ENCODE peak calls at places on chromosome 22, in six cellular contexts. One of them, this sample, is unnamed.

GRCh38 chr22:44448271-44448780 is 49.7 kb downstream of the RTL6 start:
- DNase-seq in H9: no peak
- DNase-seq in IMR-90: peak; percentile 94
- DNase-seq in mesendoderm: no peak
- DNase-seq in neuronal stem cell: no peak
- DNase-seq in H1: no peak
- DNase-seq in this sample: peak; percentile 89

GRCh38 chr22:46414704-46415103 is 79.2 kb downstream of the TRMU start:
- DNase-seq in mesendoderm: no peak
- DNase-seq in neuronal stem cell: no peak
- DNase-seq in H9: no peak
- DNase-seq in H1: no peak
- DNase-seq in IMR-90: no peak
- DNase-seq in this sample: no peak

GRCh38 chr22:46086577-46087335 is 63.6 kb upstream of the PPARA start:
- DNase-seq in H1: no peak
- DNase-seq in neuronal stem cell: no peak
- DNase-seq in mesendoderm: no peak
- DNase-seq in IMR-90: peak; percentile 29
- DNase-seq in H9: no peak
- DNase-seq in this sample: no peak

GRCh38 chr22:17228725-17229126 is 9.5 kb upstream of the ADA2 start:
- DNase-seq in mesendoderm: no peak
- DNase-seq in neuronal stem cell: no peak
- DNase-seq in H1: no peak
- DNase-seq in IMR-90: no peak
- DNase-seq in H9: no peak
- DNase-seq in this sample: no peak

GRCh38 chr22:42905702-42906183 is 48.7 kb upstream of the ARFGAP3 start:
- DNase-seq in mesendoderm: no peak
- DNase-seq in IMR-90: no peak
- DNase-seq in neuronal stem cell: no peak
- DNase-seq in H9: no peak
- DNase-seq in H1: no peak
- DNase-seq in this sample: no peak

GRCh38 chr22:30302810-30303138 is 13.5 kb upstream of the CASTOR1 start:
- DNase-seq in H1: no peak
- DNase-seq in neuronal stem cell: no peak
- DNase-seq in IMR-90: no peak
- DNase-seq in mesendoderm: no peak
- DNase-seq in H9: no peak
- DNase-seq in this sample: no peak

GRCh38 chr22:47171441-47172221 is 409.2 kb downstream of the TBC1D22A start:
- DNase-seq in H9: peak; percentile 11
- DNase-seq in H1: no peak
- DNase-seq in IMR-90: no peak
- DNase-seq in neuronal stem cell: no peak
- DNase-seq in mesendoderm: no peak
- DNase-seq in this sample: no peak

GRCh38 chr22:43207386-43207785 is 20.5 kb upstream of the TTLL12 start:
- DNase-seq in neuronal stem cell: no peak
- DNase-seq in H9: no peak
- DNase-seq in IMR-90: no peak
- DNase-seq in mesendoderm: no peak
- DNase-seq in H1: no peak
- DNase-seq in this sample: no peak

GRCh38 chr22:44292521-44292920 is 20.2 kb downstream of the SHISAL1 start:
- DNase-seq in H1: no peak
- DNase-seq in IMR-90: no peak
- DNase-seq in H9: no peak
- DNase-seq in neuronal stem cell: no peak
- DNase-seq in mesendoderm: no peak
- DNase-seq in this sample: no peak

GRCh38 chr22:46688949-46689348 is 49.1 kb downstream of the CERK start:
- DNase-seq in IMR-90: no peak
- DNase-seq in mesendoderm: no peak
- DNase-seq in neuronal stem cell: no peak
- DNase-seq in H9: no peak
- DNase-seq in H1: no peak
- DNase-seq in this sample: no peak

GRCh38 chr22:42608481-42609361 is 6.0 kb downstream of the POLDIP3 start:
- DNase-seq in IMR-90: peak; percentile 76
- DNase-seq in H9: no peak
- DNase-seq in mesendoderm: peak; percentile 58
- DNase-seq in H1: no peak
- DNase-seq in neuronal stem cell: peak; percentile 33
- DNase-seq in this sample: peak; percentile 75

GRCh38 chr22:35997438-35997837 is 31.2 kb downstream of the RBFOX2 start:
- DNase-seq in IMR-90: peak; percentile 81
- DNase-seq in H9: no peak
- DNase-seq in neuronal stem cell: no peak
- DNase-seq in H1: no peak
- DNase-seq in mesendoderm: peak; percentile 49
- DNase-seq in this sample: peak; percentile 91

GRCh38 chr22:34966980-34967379 is 99.0 kb upstream of the ISX start:
- DNase-seq in H9: no peak
- DNase-seq in H1: no peak
- DNase-seq in neuronal stem cell: no peak
- DNase-seq in IMR-90: no peak
- DNase-seq in mesendoderm: peak; percentile 93
- DNase-seq in this sample: no peak

GRCh38 chr22:36208934-36209333 is 7.3 kb upstream of the APOL4 start:
- DNase-seq in H9: no peak
- DNase-seq in H1: no peak
- DNase-seq in neuronal stem cell: no peak
- DNase-seq in IMR-90: no peak
- DNase-seq in mesendoderm: no peak
- DNase-seq in this sample: no peak

GRCh38 chr22:17792854-17793434 is 18.7 kb upstream of the BID start:
- DNase-seq in H1: no peak
- DNase-seq in mesendoderm: no peak
- DNase-seq in neuronal stem cell: no peak
- DNase-seq in H9: no peak
- DNase-seq in IMR-90: no peak
- DNase-seq in this sample: no peak

GRCh38 chr22:23832226-23833016 is 6.4 kb downstream of the DERL3 start:
- DNase-seq in H9: no peak
- DNase-seq in neuronal stem cell: no peak
- DNase-seq in mesendoderm: no peak
- DNase-seq in IMR-90: no peak
- DNase-seq in H1: no peak
- DNase-seq in this sample: no peak

GRCh38 chr22:20186183-20186870 is 35.5 kb upstream of the CCDC188 start:
- DNase-seq in H9: peak; percentile 87
- DNase-seq in H1: peak; percentile 69
- DNase-seq in mesendoderm: peak; percentile 77
- DNase-seq in neuronal stem cell: no peak
- DNase-seq in IMR-90: no peak
- DNase-seq in this sample: no peak

GRCh38 chr22:45529966-45530575 is 27.4 kb downstream of the FBLN1 start:
- DNase-seq in mesendoderm: no peak
- DNase-seq in IMR-90: peak; percentile 94
- DNase-seq in H9: no peak
- DNase-seq in neuronal stem cell: no peak
- DNase-seq in H1: no peak
- DNase-seq in this sample: peak; percentile 70

GRCh38 chr22:36325163-36326031 is 62.4 kb downstream of the MYH9 start:
- DNase-seq in H9: no peak
- DNase-seq in H1: no peak
- DNase-seq in IMR-90: peak; percentile 86
- DNase-seq in neuronal stem cell: no peak
- DNase-seq in mesendoderm: no peak
- DNase-seq in this sample: peak; percentile 59

GRCh38 chr22:43923191-43923590 is 414 bp upstream of the PNPLA3 start:
- DNase-seq in H9: no peak
- DNase-seq in neuronal stem cell: no peak
- DNase-seq in H1: peak; percentile 56
- DNase-seq in IMR-90: no peak
- DNase-seq in mesendoderm: no peak
- DNase-seq in this sample: peak; percentile 55

GRCh38 chr22:34973926-34974325 is 92.0 kb upstream of the ISX start:
- DNase-seq in neuronal stem cell: no peak
- DNase-seq in mesendoderm: peak; percentile 65
- DNase-seq in H1: no peak
- DNase-seq in H9: no peak
- DNase-seq in IMR-90: no peak
- DNase-seq in this sample: no peak

GRCh38 chr22:21673534-21674321 is 7.9 kb downstream of the PPIL2 start:
- DNase-seq in H1: no peak
- DNase-seq in H9: no peak
- DNase-seq in IMR-90: no peak
- DNase-seq in neuronal stem cell: no peak
- DNase-seq in mesendoderm: no peak
- DNase-seq in this sample: no peak

GRCh38 chr22:29727248-29727551 is 7.4 kb downstream of the CABP7 start:
- DNase-seq in neuronal stem cell: no peak
- DNase-seq in IMR-90: peak; percentile 32
- DNase-seq in H1: peak; percentile 79
- DNase-seq in mesendoderm: peak; percentile 84
- DNase-seq in H9: peak; percentile 79
- DNase-seq in this sample: peak; percentile 42

DNA sequence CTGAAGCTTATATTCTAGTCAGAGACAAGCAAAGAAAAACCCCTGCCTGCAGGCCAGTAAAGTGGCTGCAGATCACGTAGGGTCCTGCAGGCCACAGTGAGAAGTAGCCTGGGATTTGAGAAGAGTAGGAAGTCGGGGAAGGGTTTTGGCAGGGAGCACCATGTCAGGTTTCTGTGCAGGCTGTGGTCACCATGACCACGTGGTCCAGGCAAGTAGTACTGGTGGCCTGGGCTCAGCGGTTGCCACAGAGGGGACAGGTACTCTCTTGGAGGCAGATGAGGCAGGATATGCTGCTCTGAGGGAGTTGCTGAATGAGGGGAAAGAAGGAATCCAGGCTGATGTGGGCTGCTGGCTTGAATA is 46.6 kb downstream of the PISD start:
- DNase-seq in H9: no peak
- DNase-seq in H1: no peak
- DNase-seq in IMR-90: no peak
- DNase-seq in mesendoderm: no peak
- DNase-seq in neuronal stem cell: no peak
- DNase-seq in this sample: no peak
- H2BK15ac ChIP-seq in H9: no peak overlapping the region
- H2BK15ac ChIP-seq in H1: no peak overlapping the region
- H2BK15ac ChIP-seq in IMR-90: no peak overlapping the region
- H2BK15ac ChIP-seq in mesendoderm: no peak overlapping the region
- H2BK15ac ChIP-seq in neuronal stem cell: no peak overlapping the region
- H2BK15ac ChIP-seq in this sample: no peak overlapping the region

GRCh38 chr22:49151256-49152131 is 676.2 kb downstream of the BRD1 start:
- DNase-seq in neuronal stem cell: no peak
- DNase-seq in IMR-90: no peak
- DNase-seq in H1: no peak
- DNase-seq in mesendoderm: no peak
- DNase-seq in H9: no peak
- DNase-seq in this sample: no peak
- H2BK15ac ChIP-seq in neuronal stem cell: peak overlapping the region; percentile 95
- H2BK15ac ChIP-seq in IMR-90: no peak overlapping the region
- H2BK15ac ChIP-seq in H1: peak overlapping the region; percentile 90
- H2BK15ac ChIP-seq in mesendoderm: no peak overlapping the region
- H2BK15ac ChIP-seq in H9: no peak overlapping the region
- H2BK15ac ChIP-seq in this sample: no peak overlapping the region

GRCh38 chr22:50309601-50309991 is 2.1 kb upstream of the PLXNB2 start:
- DNase-seq in H1: no peak
- DNase-seq in IMR-90: no peak
- DNase-seq in H9: no peak
- DNase-seq in neuronal stem cell: no peak
- DNase-seq in mesendoderm: no peak
- DNase-seq in this sample: no peak
- H2BK15ac ChIP-seq in H1: peak overlapping the region; percentile 72
- H2BK15ac ChIP-seq in IMR-90: no peak overlapping the region
- H2BK15ac ChIP-seq in H9: no peak overlapping the region
- H2BK15ac ChIP-seq in neuronal stem cell: peak overlapping the region; percentile 97
- H2BK15ac ChIP-seq in mesendoderm: no peak overlapping the region
- H2BK15ac ChIP-seq in this sample: peak overlapping the region; percentile 78

GRCh38 chr22:40979871-40980270 is 28.7 kb downstream of the RBX1 start:
- DNase-seq in mesendoderm: no peak
- DNase-seq in H1: no peak
- DNase-seq in H9: no peak
- DNase-seq in IMR-90: no peak
- DNase-seq in neuronal stem cell: no peak
- DNase-seq in this sample: no peak
- H2BK15ac ChIP-seq in mesendoderm: no peak overlapping the region
- H2BK15ac ChIP-seq in H1: no peak overlapping the region
- H2BK15ac ChIP-seq in H9: no peak overlapping the region
- H2BK15ac ChIP-seq in IMR-90: no peak overlapping the region
- H2BK15ac ChIP-seq in neuronal stem cell: no peak overlapping the region
- H2BK15ac ChIP-seq in this sample: no peak overlapping the region

DNA sequence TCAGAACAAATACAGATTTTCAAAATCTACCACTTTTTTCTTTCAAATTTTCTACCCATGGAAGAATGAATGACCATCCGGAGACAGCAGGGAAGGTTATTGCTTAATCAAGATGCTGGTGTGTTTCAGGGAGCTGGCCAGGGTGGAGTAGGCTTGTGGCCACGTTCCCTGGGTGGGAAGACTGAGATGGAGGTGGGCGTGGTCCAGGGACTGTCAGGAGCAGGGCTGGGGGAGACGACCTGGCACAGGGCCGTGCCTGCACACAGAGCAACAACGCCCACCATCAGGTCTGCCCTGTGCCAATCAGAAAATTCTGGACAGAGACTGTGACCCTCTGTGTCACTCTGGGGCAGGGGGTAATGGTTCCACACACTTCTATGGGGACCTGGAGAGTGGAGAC is 7.1 kb upstream of the APOBEC3H start:
- DNase-seq in H1: no peak
- DNase-seq in H9: no peak
- DNase-seq in IMR-90: no peak
- DNase-seq in mesendoderm: no peak
- DNase-seq in neuronal stem cell: no peak
- DNase-seq in this sample: no peak
- H2BK15ac ChIP-seq in H1: no peak overlapping the region
- H2BK15ac ChIP-seq in H9: no peak overlapping the region
- H2BK15ac ChIP-seq in IMR-90: no peak overlapping the region
- H2BK15ac ChIP-seq in mesendoderm: no peak overlapping the region
- H2BK15ac ChIP-seq in neuronal stem cell: peak overlapping the region; percentile 95
- H2BK15ac ChIP-seq in this sample: no peak overlapping the region

GRCh38 chr22:49292909-49293308 is 534.8 kb downstream of the BRD1 start:
- DNase-seq in H1: peak; percentile 8
- DNase-seq in neuronal stem cell: no peak
- DNase-seq in H9: peak; percentile 5
- DNase-seq in IMR-90: no peak
- DNase-seq in mesendoderm: no peak
- DNase-seq in this sample: no peak
- H2BK15ac ChIP-seq in H1: no peak overlapping the region
- H2BK15ac ChIP-seq in neuronal stem cell: no peak overlapping the region
- H2BK15ac ChIP-seq in H9: no peak overlapping the region
- H2BK15ac ChIP-seq in IMR-90: no peak overlapping the region
- H2BK15ac ChIP-seq in mesendoderm: no peak overlapping the region
- H2BK15ac ChIP-seq in this sample: no peak overlapping the region

DNA sequence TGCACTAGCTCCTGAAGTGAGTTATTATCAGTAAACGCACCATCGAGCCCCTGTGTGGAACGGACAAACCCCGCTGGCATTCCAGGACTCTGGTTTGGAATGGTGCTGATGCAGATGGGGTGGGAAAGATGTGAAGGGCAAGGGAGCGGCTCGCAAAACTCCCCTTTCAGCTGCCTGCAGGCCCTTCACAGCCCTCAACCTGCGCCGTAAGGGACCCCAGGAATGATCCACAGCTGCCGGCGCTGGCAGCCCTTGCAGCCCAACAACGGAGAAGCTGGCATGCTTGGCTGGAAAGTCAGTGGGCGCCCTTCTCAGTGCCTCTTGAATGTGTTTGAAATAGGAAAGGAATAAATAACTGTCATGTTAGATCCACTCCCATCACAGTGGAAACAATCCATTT is 1445.5 kb downstream of the BRD1 start:
- DNase-seq in mesendoderm: no peak
- DNase-seq in H1: peak; percentile 20
- DNase-seq in H9: no peak
- DNase-seq in neuronal stem cell: no peak
- DNase-seq in IMR-90: no peak
- DNase-seq in this sample: no peak
- H2BK15ac ChIP-seq in mesendoderm: no peak overlapping the region
- H2BK15ac ChIP-seq in H1: peak overlapping the region; percentile 46
- H2BK15ac ChIP-seq in H9: no peak overlapping the region
- H2BK15ac ChIP-seq in neuronal stem cell: no peak overlapping the region
- H2BK15ac ChIP-seq in IMR-90: no peak overlapping the region
- H2BK15ac ChIP-seq in this sample: no peak overlapping the region